ENCODE peak calls at places on chromosomes 11 and 22, in four cellular contexts. One of them, this sample, is unnamed.

GRCh38 chr22:47195676-47196492 is 433.4 kb downstream of the TBC1D22A start:
- DNase-seq in H9: no peak
- DNase-seq in H1: no peak
- DNase-seq in IMR-90: no peak
- DNase-seq in this sample: no peak

GRCh38 chr22:44063462-44064371 is 39.6 kb downstream of the PARVB start:
- DNase-seq in H1: no peak
- DNase-seq in IMR-90: no peak
- DNase-seq in H9: no peak
- DNase-seq in this sample: no peak

GRCh38 chr22:44286673-44287072 is 26.1 kb downstream of the SHISAL1 start:
- DNase-seq in IMR-90: no peak
- DNase-seq in H1: no peak
- DNase-seq in H9: no peak
- DNase-seq in this sample: no peak

GRCh38 chr22:50599816-50600454 is 658 bp upstream of the MAPK8IP2 start:
- DNase-seq in IMR-90: no peak
- DNase-seq in H9: peak
- DNase-seq in H1: peak
- DNase-seq in this sample: peak

GRCh38 chr11:103633037-103633788 is 403.2 kb upstream of the DDI1 start:
- DNase-seq in IMR-90: peak
- DNase-seq in H9: no peak
- DNase-seq in H1: no peak
- DNase-seq in this sample: peak

GRCh38 chr22:43018615-43019014 is 3.7 kb upstream of the PACSIN2 start:
- DNase-seq in IMR-90: no peak
- DNase-seq in H1: no peak
- DNase-seq in H9: no peak
- DNase-seq in this sample: no peak

GRCh38 chr11:66852466-66853241 is 4.2 kb upstream of the LRFN4 start:
- DNase-seq in IMR-90: no peak
- DNase-seq in H1: no peak
- DNase-seq in H9: no peak
- DNase-seq in this sample: no peak

GRCh38 chr11:68567553-68567952 is 107.0 kb downstream of the PPP6R3 start:
- DNase-seq in IMR-90: no peak
- DNase-seq in H1: no peak
- DNase-seq in H9: no peak
- DNase-seq in this sample: no peak

GRCh38 chr22:23522642-23523251 is 57.3 kb downstream of the IGLL1 start:
- DNase-seq in H1: no peak
- DNase-seq in IMR-90: no peak
- DNase-seq in H9: no peak
- DNase-seq in this sample: peak

GRCh38 chr11:61862714-61863547 is 28.4 kb downstream of the FADS3 start:
- DNase-seq in IMR-90: no peak
- DNase-seq in H9: no peak
- DNase-seq in H1: no peak
- DNase-seq in this sample: no peak

GRCh38 chr11:33722579-33723234 is 13.5 kb downstream of the CD59 start:
- DNase-seq in H1: no peak
- DNase-seq in H9: no peak
- DNase-seq in IMR-90: peak
- DNase-seq in this sample: peak

GRCh38 chr11:74170694-74171629 is at the start of the genes C2CD3 and PPME1:
- DNase-seq in H9: peak
- DNase-seq in IMR-90: peak
- DNase-seq in H1: peak
- DNase-seq in this sample: peak

GRCh38 chr11:69914286-69915150 is 95.3 kb upstream of the FGF3 start:
- DNase-seq in IMR-90: no peak
- DNase-seq in H9: peak
- DNase-seq in H1: no peak
- DNase-seq in this sample: no peak

GRCh38 chr11:104275992-104276391 is 112.0 kb upstream of the PDGFD start:
- DNase-seq in H9: no peak
- DNase-seq in IMR-90: peak
- DNase-seq in H1: no peak
- DNase-seq in this sample: peak

GRCh38 chr22:36546092-36546804 is 17.3 kb upstream of the EIF3D start:
- DNase-seq in H9: peak
- DNase-seq in H1: peak
- DNase-seq in IMR-90: peak
- DNase-seq in this sample: peak

GRCh38 chr22:29457730-29458129 is 19.3 kb downstream of the RFPL1 start:
- DNase-seq in H1: peak
- DNase-seq in IMR-90: peak
- DNase-seq in H9: peak
- DNase-seq in this sample: peak

GRCh38 chr11:7417328-7417727 is 68.0 kb upstream of the OLFML1 start:
- DNase-seq in IMR-90: no peak
- DNase-seq in H9: no peak
- DNase-seq in H1: no peak
- DNase-seq in this sample: peak

GRCh38 chr11:125154380-125155099 is 10.0 kb upstream of the PKNOX2 start:
- DNase-seq in H1: no peak
- DNase-seq in H9: peak
- DNase-seq in IMR-90: no peak
- DNase-seq in this sample: no peak

GRCh38 chr11:78489184-78489583 is 71.6 kb upstream of the GAB2 start:
- DNase-seq in H9: no peak
- DNase-seq in IMR-90: no peak
- DNase-seq in H1: no peak
- DNase-seq in this sample: no peak

GRCh38 chr11:102422817-102423725 is 29.5 kb downstream of the TMEM123 start:
- DNase-seq in IMR-90: no peak
- DNase-seq in H9: no peak
- DNase-seq in H1: no peak
- DNase-seq in this sample: no peak

GRCh38 chr22:22144858-22145257 is 99.7 kb upstream of the VPREB1 start:
- DNase-seq in H9: no peak
- DNase-seq in H1: no peak
- DNase-seq in IMR-90: peak
- DNase-seq in this sample: no peak

GRCh38 chr11:47553417-47553746 is 450 bp upstream of the CELF1 start:
- DNase-seq in H9: no peak
- DNase-seq in IMR-90: no peak
- DNase-seq in H1: no peak
- DNase-seq in this sample: no peak

GRCh38 chr11:128232588-128232987 is 354.8 kb downstream of the ETS1 start:
- DNase-seq in IMR-90: no peak
- DNase-seq in H1: no peak
- DNase-seq in H9: no peak
- DNase-seq in this sample: no peak

GRCh38 chr11:62546244-62546936 is at the start of gene AHNAK:
- DNase-seq in H1: peak
- DNase-seq in H9: peak
- DNase-seq in IMR-90: peak
- DNase-seq in this sample: peak

GRCh38 chr11:115127790-115128189 is 376.4 kb downstream of the CADM1 start:
- DNase-seq in H1: no peak
- DNase-seq in H9: no peak
- DNase-seq in IMR-90: no peak
- DNase-seq in this sample: no peak

GRCh38 chr11:793556-793955 is 3.7 kb upstream of the CEND1 start:
- DNase-seq in IMR-90: no peak
- DNase-seq in H1: no peak
- DNase-seq in H9: no peak
- DNase-seq in this sample: no peak

GRCh38 chr11:75301131-75301530 is 50.3 kb downstream of the ARRB1 start:
- DNase-seq in H1: no peak
- DNase-seq in IMR-90: no peak
- DNase-seq in H9: no peak
- DNase-seq in this sample: no peak

GRCh38 chr22:46462726-46463371 is 74.6 kb downstream of the CELSR1 start:
- DNase-seq in H1: no peak
- DNase-seq in H9: no peak
- DNase-seq in IMR-90: peak
- DNase-seq in this sample: no peak

GRCh38 chr11:133041165-133041564 is 491.1 kb downstream of the OPCML start:
- DNase-seq in H9: no peak
- DNase-seq in H1: no peak
- DNase-seq in IMR-90: no peak
- DNase-seq in this sample: no peak

GRCh38 chr22:45629469-45630089 is 42.1 kb upstream of the ATXN10 start:
- DNase-seq in H1: no peak
- DNase-seq in H9: peak
- DNase-seq in IMR-90: no peak
- DNase-seq in this sample: peak

GRCh38 chr22:20792966-20793332 is 19.0 kb downstream of the SERPIND1 start:
- DNase-seq in H9: no peak
- DNase-seq in H1: no peak
- DNase-seq in IMR-90: no peak
- DNase-seq in this sample: no peak

GRCh38 chr22:24087071-24087795 is 76.1 kb downstream of the CABIN1 start:
- DNase-seq in H9: no peak
- DNase-seq in IMR-90: no peak
- DNase-seq in H1: no peak
- DNase-seq in this sample: no peak

GRCh38 chr11:22666700-22667439 is 459 bp downstream of the GAS2 start:
- DNase-seq in IMR-90: no peak
- DNase-seq in H1: peak
- DNase-seq in H9: peak
- DNase-seq in this sample: peak

GRCh38 chr11:13963949-13964770 is 1.6 kb downstream of the SPON1 start:
- DNase-seq in IMR-90: no peak
- DNase-seq in H9: peak
- DNase-seq in H1: peak
- DNase-seq in this sample: peak

GRCh38 chr11:31366795-31367194 is 2.7 kb downstream of the DCDC1 start:
- DNase-seq in IMR-90: no peak
- DNase-seq in H9: no peak
- DNase-seq in H1: no peak
- DNase-seq in this sample: no peak

DNA sequence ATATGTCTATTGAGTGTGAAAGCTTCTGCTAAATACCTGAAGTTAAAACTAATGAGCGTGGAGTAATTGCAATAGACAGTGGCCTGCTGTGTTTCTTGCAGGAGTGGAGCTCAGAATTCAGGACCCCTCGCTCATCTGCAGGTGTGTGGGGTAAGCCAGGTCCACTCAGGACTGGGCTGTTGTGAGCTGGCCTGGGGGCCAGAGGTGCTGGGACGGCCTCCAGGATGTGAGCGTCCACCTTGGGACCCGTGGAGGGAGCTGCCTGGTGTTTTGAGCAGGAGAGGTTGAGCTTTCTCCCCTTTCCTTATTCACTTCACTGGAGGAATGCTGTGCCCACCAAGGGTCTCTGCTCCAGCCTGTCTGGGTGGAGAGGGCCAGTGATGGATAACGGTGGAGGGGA is 681.2 kb downstream of the BRD1 start:
- DNase-seq in H9: no peak
- DNase-seq in H1: no peak
- DNase-seq in IMR-90: no peak
- DNase-seq in this sample: no peak
- H4K5ac ChIP-seq in H9: no peak
- H4K5ac ChIP-seq in H1: no peak
- H4K5ac ChIP-seq in IMR-90: no peak
- H4K5ac ChIP-seq in this sample: no peak

GRCh38 chr11:45609902-45610301 is 55.5 kb downstream of the CHST1 start:
- DNase-seq in H1: no peak
- DNase-seq in H9: no peak
- DNase-seq in IMR-90: no peak
- DNase-seq in this sample: no peak
- H2BK15ac ChIP-seq in H1: no peak
- H2BK15ac ChIP-seq in H9: no peak
- H2BK15ac ChIP-seq in IMR-90: no peak
- H2BK15ac ChIP-seq in this sample: no peak

DNA sequence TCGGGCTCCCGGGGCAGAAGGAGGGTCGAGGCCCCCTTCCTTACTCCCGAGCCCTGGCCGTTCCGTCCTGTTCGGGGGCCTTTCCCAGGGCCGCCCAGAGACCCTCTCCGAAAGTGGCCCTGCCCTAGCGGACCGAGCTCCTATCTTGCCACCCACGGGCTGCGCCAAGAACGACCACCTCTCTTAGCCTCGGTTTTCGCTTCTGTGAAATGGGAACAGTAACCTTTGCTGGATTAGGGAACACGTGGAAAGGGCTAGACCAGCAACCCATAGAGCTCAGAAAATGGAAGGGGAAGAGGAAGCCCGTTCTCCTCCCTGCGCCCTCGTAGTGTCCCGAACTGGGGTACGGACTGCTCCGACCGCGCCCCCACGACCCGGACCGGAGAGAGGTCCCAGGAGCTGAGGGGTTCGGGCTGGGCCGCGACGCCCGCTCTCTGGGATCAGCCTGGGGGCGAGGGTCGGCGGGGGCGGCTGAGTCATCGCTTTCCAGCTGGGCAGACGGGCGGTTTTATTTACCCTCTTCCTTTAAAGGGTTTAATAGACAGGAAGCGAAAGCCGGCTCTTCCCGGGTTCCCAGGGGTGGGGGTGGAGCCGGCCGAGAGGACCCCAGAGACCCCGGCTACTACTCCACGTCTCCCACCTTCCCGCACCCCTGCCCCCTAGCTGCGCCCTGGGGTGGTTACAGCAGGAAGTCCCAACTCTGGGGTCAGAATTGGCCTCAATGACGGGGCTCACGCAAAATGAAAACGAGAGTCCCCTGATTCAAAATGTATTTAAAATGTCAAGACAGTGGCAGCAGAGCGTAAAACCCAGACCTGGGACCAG is 872 bp upstream of the PHLDA2 start:
- DNase-seq in IMR-90: peak
- DNase-seq in H9: peak
- DNase-seq in H1: peak
- DNase-seq in this sample: peak
- H2BK120ac ChIP-seq in IMR-90: peak
- H2BK120ac ChIP-seq in H9: no peak
- H2BK120ac ChIP-seq in H1: peak
- H2BK120ac ChIP-seq in this sample: no peak

GRCh38 chr11:130633466-130633865 is 185.0 kb downstream of the ADAMTS15 start:
- DNase-seq in IMR-90: peak
- DNase-seq in H1: no peak
- DNase-seq in H9: no peak
- DNase-seq in this sample: no peak

GRCh38 chr11:130635937-130636336 is 187.5 kb downstream of the ADAMTS15 start:
- DNase-seq in IMR-90: no peak
- DNase-seq in H1: no peak
- DNase-seq in H9: no peak
- DNase-seq in this sample: no peak

GRCh38 chr11:130634981-130635473 is 186.6 kb downstream of the ADAMTS15 start:
- DNase-seq in H9: no peak
- DNase-seq in H1: no peak
- DNase-seq in IMR-90: peak
- DNase-seq in this sample: peak

GRCh38 chr11:130636672-130637463 is 188.4 kb downstream of the ADAMTS15 start:
- DNase-seq in IMR-90: peak
- DNase-seq in H1: no peak
- DNase-seq in H9: no peak
- DNase-seq in this sample: peak

DNA sequence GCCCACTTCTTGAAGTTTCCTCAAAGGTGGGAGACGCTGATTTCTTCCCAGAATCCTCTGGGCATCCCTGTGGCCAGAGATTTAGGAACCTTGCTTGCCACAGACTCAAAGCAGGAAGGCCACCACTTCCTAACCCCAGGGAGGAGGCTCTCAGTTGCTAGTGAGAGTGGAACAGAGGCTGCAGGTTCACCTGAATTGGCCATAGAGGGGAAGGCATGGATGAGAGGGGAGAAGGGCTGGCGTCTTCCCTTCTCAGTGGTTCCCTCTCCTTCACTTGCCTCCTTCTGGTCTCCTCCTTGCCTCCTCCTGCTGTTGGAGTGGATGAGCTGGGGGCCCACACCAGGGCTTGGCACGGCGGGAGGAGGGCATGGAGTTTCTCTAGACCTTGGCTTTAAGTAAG is 185.7 kb downstream of the ADAMTS15 start:
- DNase-seq in IMR-90: no peak
- DNase-seq in H9: no peak
- DNase-seq in H1: no peak
- DNase-seq in this sample: no peak
- H4K5ac ChIP-seq in IMR-90: peak
- H4K5ac ChIP-seq in H9: no peak
- H4K5ac ChIP-seq in H1: no peak
- H4K5ac ChIP-seq in this sample: no peak

This sample was measured in mesendoderm.